ENCODE peak calls at places on chromosomes 3 and 15, in seven cellular contexts. One of them, this sample, is unnamed.

GRCh38 chr3:58659051-58659675 is 7.4 kb downstream of the FAM3D start:
- DNase-seq in HCT116: peak; percentile 24
- DNase-seq in uterus: no peak
- DNase-seq in heart left ventricle: no peak
- DNase-seq in upper lobe of left lung: no peak
- DNase-seq in BJ: no peak
- DNase-seq in AG04450: no peak
- DNase-seq in this sample: no peak

GRCh38 chr3:82654708-82655107 is 893.3 kb upstream of the GBE1 start:
- DNase-seq in upper lobe of left lung: no peak
- DNase-seq in AG04450: no peak
- DNase-seq in uterus: no peak
- DNase-seq in HCT116: no peak
- DNase-seq in BJ: no peak
- DNase-seq in heart left ventricle: no peak
- DNase-seq in this sample: no peak

GRCh38 chr15:42060797-42061196 is 33.6 kb downstream of the PLA2G4D start:
- DNase-seq in heart left ventricle: no peak
- DNase-seq in upper lobe of left lung: no peak
- DNase-seq in HCT116: no peak
- DNase-seq in uterus: no peak
- DNase-seq in BJ: no peak
- DNase-seq in AG04450: no peak
- DNase-seq in this sample: no peak

GRCh38 chr3:101216710-101217457 is 103.5 kb downstream of the IMPG2 start:
- DNase-seq in HCT116: no peak
- DNase-seq in heart left ventricle: no peak
- DNase-seq in uterus: peak; percentile 74
- DNase-seq in AG04450: no peak
- DNase-seq in upper lobe of left lung: no peak
- DNase-seq in BJ: no peak
- DNase-seq in this sample: no peak

GRCh38 chr15:51192560-51193280 is 98.0 kb upstream of the TNFAIP8L3 start:
- DNase-seq in heart left ventricle: peak; percentile 83
- DNase-seq in upper lobe of left lung: no peak
- DNase-seq in BJ: no peak
- DNase-seq in HCT116: peak; percentile 61
- DNase-seq in uterus: peak; percentile 92
- DNase-seq in AG04450: peak; percentile 68
- DNase-seq in this sample: peak; percentile 69

GRCh38 chr3:194686816-194687637 is 1.3 kb downstream of the FAM43A start:
- DNase-seq in AG04450: no peak
- DNase-seq in upper lobe of left lung: peak; percentile 92
- DNase-seq in BJ: no peak
- DNase-seq in heart left ventricle: peak; percentile 53
- DNase-seq in HCT116: no peak
- DNase-seq in uterus: peak; percentile 61
- DNase-seq in this sample: peak; percentile 48

GRCh38 chr15:81239190-81239589 is 42.5 kb downstream of the IL16 start:
- DNase-seq in AG04450: peak; percentile 21
- DNase-seq in BJ: no peak
- DNase-seq in uterus: no peak
- DNase-seq in upper lobe of left lung: no peak
- DNase-seq in HCT116: no peak
- DNase-seq in heart left ventricle: no peak
- DNase-seq in this sample: no peak

GRCh38 chr3:141941093-141941492 is 64.7 kb downstream of the ATP1B3 start:
- DNase-seq in heart left ventricle: no peak
- DNase-seq in HCT116: peak; percentile 15
- DNase-seq in AG04450: no peak
- DNase-seq in BJ: no peak
- DNase-seq in upper lobe of left lung: no peak
- DNase-seq in uterus: no peak
- DNase-seq in this sample: no peak

GRCh38 chr3:154122912-154123559 is 1.8 kb downstream of the ARHGEF26 start:
- DNase-seq in upper lobe of left lung: no peak
- DNase-seq in BJ: no peak
- DNase-seq in AG04450: no peak
- DNase-seq in uterus: peak; percentile 15
- DNase-seq in HCT116: no peak
- DNase-seq in heart left ventricle: no peak
- DNase-seq in this sample: peak; percentile 56

GRCh38 chr3:58651268-58651667 is 15.3 kb downstream of the FAM3D start:
- DNase-seq in HCT116: no peak
- DNase-seq in uterus: no peak
- DNase-seq in heart left ventricle: no peak
- DNase-seq in BJ: no peak
- DNase-seq in upper lobe of left lung: no peak
- DNase-seq in AG04450: no peak
- DNase-seq in this sample: no peak

GRCh38 chr15:91852741-91853500 is 587 bp upstream of the SLCO3A1 start:
- DNase-seq in uterus: peak; percentile 73
- DNase-seq in heart left ventricle: peak; percentile 82
- DNase-seq in BJ: no peak
- DNase-seq in AG04450: no peak
- DNase-seq in upper lobe of left lung: peak; percentile 97
- DNase-seq in HCT116: no peak
- DNase-seq in this sample: peak; percentile 61

GRCh38 chr3:155352900-155353490 is 59.5 kb upstream of the STRIT1 start:
- DNase-seq in heart left ventricle: no peak
- DNase-seq in BJ: no peak
- DNase-seq in HCT116: peak; percentile 40
- DNase-seq in AG04450: no peak
- DNase-seq in uterus: no peak
- DNase-seq in upper lobe of left lung: no peak
- DNase-seq in this sample: no peak

GRCh38 chr3:10956991-10957390 is 35.6 kb upstream of the SLC6A1 start:
- DNase-seq in HCT116: no peak
- DNase-seq in BJ: no peak
- DNase-seq in AG04450: no peak
- DNase-seq in upper lobe of left lung: no peak
- DNase-seq in heart left ventricle: peak; percentile 41
- DNase-seq in uterus: peak; percentile 30
- DNase-seq in this sample: no peak

GRCh38 chr3:30221622-30222021 is 384.8 kb upstream of the TGFBR2 start:
- DNase-seq in AG04450: no peak
- DNase-seq in BJ: no peak
- DNase-seq in uterus: no peak
- DNase-seq in upper lobe of left lung: no peak
- DNase-seq in heart left ventricle: no peak
- DNase-seq in HCT116: no peak
- DNase-seq in this sample: no peak

GRCh38 chr3:146466596-146466995 is 2.8 kb downstream of the PLSCR2 start:
- DNase-seq in BJ: no peak
- DNase-seq in uterus: no peak
- DNase-seq in heart left ventricle: no peak
- DNase-seq in AG04450: no peak
- DNase-seq in upper lobe of left lung: no peak
- DNase-seq in HCT116: no peak
- DNase-seq in this sample: no peak

GRCh38 chr15:77753238-77753873 is 120.6 kb upstream of the LINGO1 start:
- DNase-seq in BJ: no peak
- DNase-seq in upper lobe of left lung: no peak
- DNase-seq in HCT116: no peak
- DNase-seq in uterus: no peak
- DNase-seq in heart left ventricle: no peak
- DNase-seq in AG04450: no peak
- DNase-seq in this sample: no peak

GRCh38 chr3:80492162-80492561 is 724.4 kb upstream of the ROBO1 start:
- DNase-seq in upper lobe of left lung: no peak
- DNase-seq in AG04450: no peak
- DNase-seq in HCT116: no peak
- DNase-seq in uterus: no peak
- DNase-seq in BJ: no peak
- DNase-seq in heart left ventricle: no peak
- DNase-seq in this sample: no peak

GRCh38 chr3:168029705-168030104 is 66.0 kb downstream of the GOLIM4 start:
- DNase-seq in AG04450: no peak
- DNase-seq in uterus: no peak
- DNase-seq in HCT116: no peak
- DNase-seq in heart left ventricle: no peak
- DNase-seq in BJ: no peak
- DNase-seq in upper lobe of left lung: peak; percentile 23
- DNase-seq in this sample: no peak

GRCh38 chr3:22315925-22316324 is 564.9 kb upstream of the ZNF385D start:
- DNase-seq in heart left ventricle: no peak
- DNase-seq in HCT116: no peak
- DNase-seq in BJ: no peak
- DNase-seq in upper lobe of left lung: no peak
- DNase-seq in AG04450: no peak
- DNase-seq in uterus: no peak
- DNase-seq in this sample: no peak

GRCh38 chr15:43081283-43081682 is 24.6 kb downstream of the UBR1 start:
- DNase-seq in AG04450: no peak
- DNase-seq in upper lobe of left lung: no peak
- DNase-seq in uterus: no peak
- DNase-seq in BJ: no peak
- DNase-seq in HCT116: no peak
- DNase-seq in heart left ventricle: no peak
- DNase-seq in this sample: no peak

DNA sequence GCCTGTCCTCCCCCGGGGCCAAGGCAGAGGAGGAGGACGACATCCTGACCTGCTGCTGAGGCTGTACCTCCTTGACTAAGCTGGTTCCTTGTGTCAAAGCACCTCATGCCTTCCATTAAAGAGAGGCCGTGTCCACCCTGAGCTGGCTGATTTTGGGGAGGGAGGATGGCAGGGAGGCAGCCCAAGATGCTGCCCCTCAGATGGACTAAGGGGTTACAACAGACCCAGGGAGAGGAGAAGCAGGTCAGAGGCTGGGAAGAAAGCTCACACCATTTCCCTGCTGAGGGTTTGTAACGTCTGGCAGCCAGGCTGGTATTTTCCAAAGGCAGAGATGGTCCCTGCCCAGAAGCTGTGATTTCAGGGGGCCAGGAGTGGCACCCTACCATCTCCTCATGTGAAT is 2.7 kb upstream of the ITIH3 start:
- DNase-seq in AG04450: no peak
- DNase-seq in BJ: no peak
- DNase-seq in HCT116: no peak
- DNase-seq in heart left ventricle: no peak
- DNase-seq in uterus: no peak
- DNase-seq in upper lobe of left lung: no peak
- DNase-seq in this sample: no peak
- H3K27me3 ChIP-seq in AG04450: peaks cover 17% of the 10 kb centered on the region
- H3K27me3 ChIP-seq in BJ: peaks cover 5% of the 10 kb centered on the region
- H3K27me3 ChIP-seq in HCT116: no peaks in the 10 kb centered on the region
- H3K27me3 ChIP-seq in heart left ventricle: no peaks in the 10 kb centered on the region
- H3K27me3 ChIP-seq in uterus: no peaks in the 10 kb centered on the region
- H3K27me3 ChIP-seq in upper lobe of left lung: no peaks in the 10 kb centered on the region
- H3K27me3 ChIP-seq in this sample: no peaks in the 10 kb centered on the region

GRCh38 chr3:123036352-123037014 is 8.9 kb upstream of the SEMA5B start:
- DNase-seq in uterus: no peak
- DNase-seq in BJ: no peak
- DNase-seq in heart left ventricle: no peak
- DNase-seq in AG04450: peak; percentile 8
- DNase-seq in upper lobe of left lung: no peak
- DNase-seq in HCT116: no peak
- DNase-seq in this sample: no peak

GRCh38 chr3:123037015-123037375 is 9.4 kb upstream of the SEMA5B start:
- DNase-seq in upper lobe of left lung: no peak
- DNase-seq in BJ: no peak
- DNase-seq in AG04450: no peak
- DNase-seq in heart left ventricle: no peak
- DNase-seq in HCT116: no peak
- DNase-seq in uterus: no peak
- DNase-seq in this sample: no peak

GRCh38 chr3:123034996-123035395 is 7.4 kb upstream of the SEMA5B start:
- DNase-seq in heart left ventricle: no peak
- DNase-seq in upper lobe of left lung: no peak
- DNase-seq in BJ: no peak
- DNase-seq in uterus: no peak
- DNase-seq in HCT116: no peak
- DNase-seq in AG04450: no peak
- DNase-seq in this sample: no peak

GRCh38 chr3:123032057-123032456 is 4.5 kb upstream of the SEMA5B start:
- DNase-seq in AG04450: no peak
- DNase-seq in upper lobe of left lung: no peak
- DNase-seq in HCT116: no peak
- DNase-seq in uterus: no peak
- DNase-seq in BJ: no peak
- DNase-seq in heart left ventricle: no peak
- DNase-seq in this sample: no peak

DNA sequence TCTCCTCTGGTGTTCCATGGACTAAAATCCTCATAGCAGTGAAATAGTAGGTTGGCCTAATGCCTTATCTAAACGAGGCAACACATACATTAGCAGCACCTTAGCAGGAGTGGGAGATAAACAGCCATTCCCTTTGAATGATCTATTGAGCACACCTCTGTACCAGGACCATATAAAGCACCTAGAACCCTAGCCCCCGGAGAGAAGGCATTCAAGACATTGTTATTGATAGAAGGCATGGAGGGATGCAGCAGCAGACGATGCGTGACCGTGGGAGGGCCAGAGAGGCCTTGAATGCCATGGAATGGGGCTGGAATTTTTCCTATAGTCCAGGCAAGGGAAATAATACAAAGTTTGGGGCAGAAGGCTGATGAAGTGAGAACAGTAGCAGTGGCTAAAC is 6.6 kb upstream of the SEMA5B start:
- DNase-seq in upper lobe of left lung: no peak
- DNase-seq in AG04450: no peak
- DNase-seq in HCT116: no peak
- DNase-seq in uterus: no peak
- DNase-seq in BJ: no peak
- DNase-seq in heart left ventricle: no peak
- DNase-seq in this sample: no peak
- H3K27me3 ChIP-seq in upper lobe of left lung: no peaks in the 10 kb centered on the region
- H3K27me3 ChIP-seq in AG04450: peaks cover 62% of the 10 kb centered on the region
- H3K27me3 ChIP-seq in HCT116: peaks cover 26% of the 10 kb centered on the region
- H3K27me3 ChIP-seq in uterus: no peaks in the 10 kb centered on the region
- H3K27me3 ChIP-seq in BJ: peaks cover 42% of the 10 kb centered on the region
- H3K27me3 ChIP-seq in heart left ventricle: no peaks in the 10 kb centered on the region
- H3K27me3 ChIP-seq in this sample: peaks cover 76% of the 10 kb centered on the region

GRCh38 chr15:84947947-84948830 is 33.5 kb upstream of the PDE8A start:
- DNase-seq in heart left ventricle: peak; percentile 31
- DNase-seq in AG04450: peak; percentile 77
- DNase-seq in upper lobe of left lung: no peak
- DNase-seq in HCT116: no peak
- DNase-seq in BJ: peak; percentile 82
- DNase-seq in uterus: peak; percentile 49
- DNase-seq in this sample: peak; percentile 48
- H3K27me3 ChIP-seq in heart left ventricle: no peaks in the 10 kb centered on the region
- H3K27me3 ChIP-seq in AG04450: no peaks in the 10 kb centered on the region
- H3K27me3 ChIP-seq in upper lobe of left lung: no peaks in the 10 kb centered on the region
- H3K27me3 ChIP-seq in HCT116: no peaks in the 10 kb centered on the region
- H3K27me3 ChIP-seq in BJ: no peaks in the 10 kb centered on the region
- H3K27me3 ChIP-seq in uterus: no peaks in the 10 kb centered on the region
- H3K27me3 ChIP-seq in this sample: no peaks in the 10 kb centered on the region

GRCh38 chr3:123993818-123994217 is 1.9 kb upstream of the ROPN1 start:
- DNase-seq in HCT116: no peak
- DNase-seq in BJ: no peak
- DNase-seq in AG04450: no peak
- DNase-seq in upper lobe of left lung: no peak
- DNase-seq in heart left ventricle: no peak
- DNase-seq in uterus: no peak
- DNase-seq in this sample: no peak

DNA sequence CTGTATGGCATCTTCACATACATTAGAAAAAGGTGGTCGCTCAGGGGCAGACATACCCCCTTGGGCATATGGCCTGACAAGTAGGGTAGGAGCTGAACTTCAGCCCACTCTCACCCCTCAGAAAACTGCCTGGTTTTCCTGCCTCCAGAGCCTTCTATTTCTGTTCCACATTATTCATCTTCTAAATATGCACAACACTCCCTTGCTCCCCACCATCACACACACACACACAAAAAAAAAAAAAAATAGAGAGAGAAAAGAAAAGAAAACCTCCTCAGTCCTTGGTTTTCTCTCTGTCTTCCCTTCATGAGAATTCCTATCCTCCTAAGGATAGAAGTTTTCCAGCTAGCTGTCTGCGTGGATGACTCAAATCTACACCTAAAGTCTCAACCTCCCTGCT is 5.6 kb upstream of the ROPN1 start:
- DNase-seq in BJ: no peak
- DNase-seq in HCT116: no peak
- DNase-seq in heart left ventricle: no peak
- DNase-seq in uterus: no peak
- DNase-seq in upper lobe of left lung: no peak
- DNase-seq in AG04450: no peak
- DNase-seq in this sample: no peak
- H3K27me3 ChIP-seq in BJ: peaks cover 1% of the 10 kb centered on the region
- H3K27me3 ChIP-seq in HCT116: peaks cover 37% of the 10 kb centered on the region
- H3K27me3 ChIP-seq in heart left ventricle: no peaks in the 10 kb centered on the region
- H3K27me3 ChIP-seq in uterus: no peaks in the 10 kb centered on the region
- H3K27me3 ChIP-seq in upper lobe of left lung: no peaks in the 10 kb centered on the region
- H3K27me3 ChIP-seq in AG04450: peaks cover 27% of the 10 kb centered on the region
- H3K27me3 ChIP-seq in this sample: no peaks in the 10 kb centered on the region

This sample was measured in SJSA1.